ENCODE peak calls at places on chromosomes 12 and 14, in seven cellular contexts. S is transverse colon, Q is prostate gland, Z is HCT116, H is PC-9, B is upper lobe of left lung, F is SK-N-SH. N is an unnamed sample.

GRCh38 chr14:94673781-94674231 is 61.6 kb downstream of the SERPINA3 start:
- DNase-seq in S (no peak), Q (no peak), Z (no peak), H (no peak), B (peak; percentile 23), F (no peak), N (no peak)

GRCh38 chr12:55037349-55037748 is 17.6 kb downstream of the NEUROD4 start:
- DNase-seq in S (no peak), Q (no peak), Z (no peak), H (no peak), B (no peak), F (no peak), N (no peak)

GRCh38 chr12:74365178-74365964 is 172.3 kb upstream of the ATXN7L3B start:
- DNase-seq in S (no peak), Q (no peak), Z (no peak), H (no peak), B (no peak), F (peak; percentile 26), N (no peak)

GRCh38 chr14:60655114-60655897 is 6.0 kb upstream of the SIX1 start:
- DNase-seq in S (no peak), Q (no peak), Z (no peak), H (no peak), B (no peak), F (peak; percentile 41), N (no peak)

GRCh38 chr14:103908580-103908979 is 19.7 kb upstream of the TDRD9 start:
- DNase-seq in S (no peak), Q (no peak), Z (no peak), H (no peak), B (no peak), F (no peak), N (no peak)

GRCh38 chr12:38157933-38158401 is 158.6 kb upstream of the ALG10B start:
- DNase-seq in S (no peak), Q (no peak), Z (no peak), H (no peak), B (no peak), F (no peak), N (no peak)

GRCh38 chr14:95683793-95684192 is 2.4 kb upstream of the TCL1B start:
- DNase-seq in S (peak; percentile 16), Q (no peak), Z (peak; percentile 32), H (no peak), B (peak; percentile 28), F (no peak), N (peak; percentile 38)

GRCh38 chr14:95432152-95433093 is 84.0 kb downstream of the SYNE3 start:
- DNase-seq in S (peak; percentile 38), Q (peak; percentile 36), Z (no peak), H (no peak), B (no peak), F (peak; percentile 87), N (peak; percentile 89)

GRCh38 chr12:54352022-54352531 is 12.2 kb downstream of the GPR84 start:
- DNase-seq in S (peak; percentile 30), Q (peak; percentile 39), Z (no peak), H (no peak), B (peak; percentile 75), F (peak; percentile 65), N (peak; percentile 84)

GRCh38 chr12:91414636-91415035 is 232.0 kb upstream of the DCN start:
- DNase-seq in S (no peak), Q (no peak), Z (no peak), H (no peak), B (no peak), F (no peak), N (no peak)

GRCh38 chr14:21385170-21385904 is 1.5 kb upstream of the SUPT16H start:
- DNase-seq in S (no peak), Q (no peak), Z (no peak), H (no peak), B (no peak), F (no peak), N (no peak)

GRCh38 chr14:89486961-89487360 is 69.9 kb upstream of the FOXN3 start:
- DNase-seq in S (no peak), Q (no peak), Z (no peak), H (no peak), B (no peak), F (no peak), N (no peak)

GRCh38 chr14:76778546-76779215 is 17.4 kb downstream of the VASH1 start:
- DNase-seq in S (no peak), Q (no peak), Z (no peak), H (no peak), B (no peak), F (no peak), N (no peak)

GRCh38 chr12:71536939-71537622 is 97.5 kb downstream of the LGR5 start:
- DNase-seq in S (no peak), Q (no peak), Z (no peak), H (no peak), B (no peak), F (no peak), N (no peak)

GRCh38 chr14:31895206-31895605 is 181.9 kb upstream of the ARHGAP5 start:
- DNase-seq in S (no peak), Q (no peak), Z (no peak), H (no peak), B (no peak), F (no peak), N (no peak)

GRCh38 chr14:102063092-102063807 is 23.6 kb downstream of the HSP90AA1 start:
- DNase-seq in S (peak; percentile 90), Q (peak; percentile 89), Z (peak; percentile 91), H (peak; percentile 97), B (peak; percentile 87), F (peak; percentile 94), N (peak; percentile 83)

GRCh38 chr12:14058717-14059116 is 77.3 kb upstream of the GRIN2B start:
- DNase-seq in S (no peak), Q (no peak), Z (no peak), H (no peak), B (no peak), F (no peak), N (no peak)

GRCh38 chr12:4579305-4580097 is 17.5 kb downstream of the DYRK4 start:
- DNase-seq in S (peak; percentile 25), Q (no peak), Z (no peak), H (no peak), B (no peak), F (peak; percentile 54), N (no peak)

DNA sequence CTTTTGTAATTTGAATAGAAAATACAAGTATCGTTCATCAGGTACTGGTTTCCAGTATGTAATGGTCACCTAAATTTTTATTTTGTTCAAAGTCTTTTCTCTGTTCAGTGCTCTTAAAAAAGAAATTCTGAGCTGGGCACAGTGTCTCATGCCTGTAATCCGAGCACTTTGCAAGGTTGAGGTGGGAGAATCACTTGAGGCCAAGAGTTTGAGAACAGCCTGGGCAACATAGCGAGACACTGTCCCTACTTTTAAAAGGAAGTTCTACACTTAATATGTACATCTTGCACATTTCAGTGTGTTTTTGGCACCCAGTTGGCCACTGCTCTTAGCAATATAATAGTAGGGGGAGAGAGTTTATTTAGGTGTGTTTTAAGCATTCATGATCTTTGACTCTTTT is 27.9 kb downstream of the PCNX1 start:
- DNase-seq in S (no peak), Q (no peak), Z (no peak), H (no peak), B (no peak), F (no peak), N (no peak)
- H3K27ac ChIP-seq in S (peak overlapping the region; percentile 11), Q (no peak overlapping the region), Z (no peak overlapping the region), H (no peak overlapping the region), B (peak overlapping the region; percentile 59), F (no peak overlapping the region), N (no peak overlapping the region)

GRCh38 chr12:113232232-113232615 is 11.0 kb downstream of the TPCN1 start:
- DNase-seq in S (no peak), Q (no peak), Z (no peak), H (no peak), B (no peak), F (no peak), N (no peak)

GRCh38 chr12:113233967-113234366 is 12.7 kb downstream of the TPCN1 start:
- DNase-seq in S (no peak), Q (no peak), Z (no peak), H (no peak), B (no peak), F (no peak), N (no peak)

GRCh38 chr12:113231275-113232231 is 10.3 kb downstream of the TPCN1 start:
- DNase-seq in S (no peak), Q (no peak), Z (peak; percentile 54), H (peak; percentile 85), B (no peak), F (no peak), N (no peak)

GRCh38 chr12:113234483-113234882 is 13.2 kb downstream of the TPCN1 start:
- DNase-seq in S (no peak), Q (no peak), Z (no peak), H (no peak), B (no peak), F (no peak), N (no peak)

GRCh38 chr12:113232787-113233585 is 11.7 kb downstream of the TPCN1 start:
- DNase-seq in S (peak; percentile 44), Q (no peak), Z (no peak), H (no peak), B (peak; percentile 68), F (no peak), N (no peak)
- TF ChIP-seq CTCF in S (no peak), Q (no peak), Z (no peak), H (no peak), B (no peak), F (no peak), N (no peak)

GRCh38 chr12:47754881-47755280 is 3.8 kb downstream of the RAPGEF3 start:
- DNase-seq in S (peak; percentile 90), Q (peak; percentile 80), Z (no peak), H (peak; percentile 80), B (peak; percentile 90), F (no peak), N (peak; percentile 75)

GRCh38 chr12:47752552-47752951 is 6.1 kb downstream of the RAPGEF3 start:
- DNase-seq in S (no peak), Q (no peak), Z (no peak), H (peak; percentile 86), B (no peak), F (no peak), N (no peak)

GRCh38 chr12:47755655-47756562 is 2.8 kb downstream of the RAPGEF3 start:
- DNase-seq in S (peak; percentile 80), Q (peak; percentile 76), Z (no peak), H (no peak), B (peak; percentile 87), F (no peak), N (no peak)

GRCh38 chr12:47753021-47754001 is 5.4 kb downstream of the RAPGEF3 start:
- DNase-seq in S (peak; percentile 76), Q (peak; percentile 91), Z (no peak), H (peak; percentile 89), B (peak; percentile 93), F (peak; percentile 75), N (peak; percentile 76)

GRCh38 chr12:47754126-47754525 is 4.6 kb downstream of the RAPGEF3 start:
- DNase-seq in S (no peak), Q (no peak), Z (no peak), H (peak; percentile 87), B (no peak), F (peak; percentile 16), N (no peak)
- H3K4me1 ChIP-seq in S (peaks cover 44% of the 10 kb centered on the region), Q (peaks cover 28% of the 10 kb centered on the region), Z (peaks cover 56% of the 10 kb centered on the region), H (peaks cover 86% of the 10 kb centered on the region), B (peaks cover 71% of the 10 kb centered on the region), F (peaks cover 59% of the 10 kb centered on the region), N (peaks cover 3% of the 10 kb centered on the region)

GRCh38 chr14:81222694-81223093 is 1.9 kb upstream of the GTF2A1 start:
- DNase-seq in S (no peak), Q (no peak), Z (no peak), H (no peak), B (no peak), F (no peak), N (no peak)
- H3K27ac ChIP-seq in S (peak overlapping the region; percentile 99), Q (no peak overlapping the region), Z (no peak overlapping the region), H (no peak overlapping the region), B (no peak overlapping the region), F (no peak overlapping the region), N (peak overlapping the region; percentile 99)